ENCODE peak calls at places on chromosomes 13 and 19, in six cellular contexts. I is thoracic aorta, N is heart right ventricle, K is OCI-LY7, C is caudate nucleus, J is upper lobe of right lung. Y is an unnamed sample.

GRCh38 chr13:60756306-60756705 is 359.3 kb downstream of the TDRD3 start:
- DNase-seq in I (no peak), N (no peak), K (no peak), C (no peak), J (no peak), Y (no peak)

GRCh38 chr19:6065685-6066365 is 44.5 kb downstream of the RFX2 start:
- DNase-seq in I (no peak), N (peak), K (no peak), C (no peak), J (peak), Y (peak)

GRCh38 chr13:60112771-60113170 is 51.0 kb downstream of the DIAPH3 start:
- DNase-seq in I (no peak), N (no peak), K (no peak), C (no peak), J (no peak), Y (no peak)

GRCh38 chr13:76638160-76638559 is 248.0 kb downstream of the KCTD12 start:
- DNase-seq in I (no peak), N (peak), K (no peak), C (no peak), J (no peak), Y (no peak)

GRCh38 chr19:35352448-35353304 is 5.0 kb downstream of the FFAR1 start:
- DNase-seq in I (no peak), N (peak), K (peak), C (peak), J (peak), Y (peak)

GRCh38 chr19:5360003-5360820 is 19.6 kb upstream of the PTPRS start:
- DNase-seq in I (no peak), N (no peak), K (no peak), C (no peak), J (no peak), Y (peak)

GRCh38 chr19:41864374-41864773 is 4.3 kb downstream of the RPS19 start:
- DNase-seq in I (no peak), N (no peak), K (no peak), C (no peak), J (no peak), Y (no peak)

GRCh38 chr13:24683833-24684599 is 3.8 kb downstream of the ATP12A start:
- DNase-seq in I (no peak), N (peak), K (peak), C (no peak), J (peak), Y (peak)

GRCh38 chr13:54183728-54184127 is 1155.1 kb downstream of the OLFM4 start:
- DNase-seq in I (no peak), N (no peak), K (no peak), C (no peak), J (no peak), Y (no peak)

GRCh38 chr13:77916481-77916880 is 2.1 kb downstream of the EDNRB start:
- DNase-seq in I (no peak), N (no peak), K (no peak), C (no peak), J (no peak), Y (no peak)

GRCh38 chr13:43269037-43269476 is 245.7 kb downstream of the DNAJC15 start:
- DNase-seq in I (no peak), N (no peak), K (no peak), C (no peak), J (no peak), Y (peak)

GRCh38 chr19:29092712-29093552 is 120.0 kb downstream of the UQCRFS1 start:
- DNase-seq in I (no peak), N (no peak), K (no peak), C (no peak), J (no peak), Y (peak)

GRCh38 chr19:39078436-39079200 is 5.5 kb upstream of the ACP7 start:
- DNase-seq in I (no peak), N (no peak), K (no peak), C (peak), J (no peak), Y (no peak)

GRCh38 chr19:55670280-55671053 is 4.6 kb upstream of the EPN1 start:
- DNase-seq in I (no peak), N (no peak), K (no peak), C (peak), J (no peak), Y (no peak)

GRCh38 chr13:80084086-80084676 is 256.7 kb downstream of the SPRY2 start:
- DNase-seq in I (no peak), N (no peak), K (no peak), C (no peak), J (no peak), Y (no peak)

GRCh38 chr13:44837250-44837649 is 152.0 kb downstream of the NUFIP1 start:
- DNase-seq in I (no peak), N (no peak), K (no peak), C (no peak), J (no peak), Y (no peak)

GRCh38 chr19:48094129-48094842 is 16.3 kb downstream of the PLA2G4C start:
- DNase-seq in I (no peak), N (no peak), K (no peak), C (no peak), J (no peak), Y (no peak)

GRCh38 chr13:34620073-34620858 is 321.8 kb upstream of the NBEA start:
- DNase-seq in I (no peak), N (no peak), K (no peak), C (no peak), J (no peak), Y (no peak)

GRCh38 chr13:85709721-85710120 is 89.5 kb downstream of the SLITRK6 start:
- DNase-seq in I (no peak), N (no peak), K (no peak), C (no peak), J (no peak), Y (no peak)

GRCh38 chr13:112828082-112828699 is 138.4 kb downstream of the ATP11A start:
- DNase-seq in I (no peak), N (no peak), K (peak), C (no peak), J (no peak), Y (no peak)
- H3K27ac ChIP-seq in I (no peak), N (no peak), K (no peak), C (no peak), J (no peak), Y (no peak)

GRCh38 chr19:17137417-17137816 is 61.8 kb downstream of the MYO9B start:
- DNase-seq in I (no peak), N (peak), K (no peak), C (no peak), J (peak), Y (no peak)

GRCh38 chr19:17136026-17136425 is 60.4 kb downstream of the MYO9B start:
- DNase-seq in I (no peak), N (no peak), K (no peak), C (no peak), J (no peak), Y (no peak)

GRCh38 chr19:17138937-17139598 is 63.5 kb downstream of the MYO9B start:
- DNase-seq in I (peak), N (peak), K (no peak), C (no peak), J (peak), Y (peak)

GRCh38 chr19:17136617-17137016 is 61.0 kb downstream of the MYO9B start:
- DNase-seq in I (no peak), N (no peak), K (no peak), C (no peak), J (no peak), Y (no peak)
- H3K27ac ChIP-seq in I (peak), N (peak), K (no peak), C (no peak), J (peak), Y (no peak)

GRCh38 chr13:112741835-112742570 is 52.2 kb downstream of the ATP11A start:
- DNase-seq in I (no peak), N (no peak), K (no peak), C (no peak), J (peak), Y (no peak)

GRCh38 chr13:112742583-112742982 is 52.7 kb downstream of the ATP11A start:
- DNase-seq in I (no peak), N (no peak), K (no peak), C (no peak), J (peak), Y (no peak)

GRCh38 chr13:112743451-112744305 is 53.8 kb downstream of the ATP11A start:
- DNase-seq in I (no peak), N (no peak), K (no peak), C (no peak), J (peak), Y (no peak)

GRCh38 chr13:112746044-112746443 is 56.2 kb downstream of the ATP11A start:
- DNase-seq in I (no peak), N (no peak), K (no peak), C (no peak), J (peak), Y (no peak)

DNA sequence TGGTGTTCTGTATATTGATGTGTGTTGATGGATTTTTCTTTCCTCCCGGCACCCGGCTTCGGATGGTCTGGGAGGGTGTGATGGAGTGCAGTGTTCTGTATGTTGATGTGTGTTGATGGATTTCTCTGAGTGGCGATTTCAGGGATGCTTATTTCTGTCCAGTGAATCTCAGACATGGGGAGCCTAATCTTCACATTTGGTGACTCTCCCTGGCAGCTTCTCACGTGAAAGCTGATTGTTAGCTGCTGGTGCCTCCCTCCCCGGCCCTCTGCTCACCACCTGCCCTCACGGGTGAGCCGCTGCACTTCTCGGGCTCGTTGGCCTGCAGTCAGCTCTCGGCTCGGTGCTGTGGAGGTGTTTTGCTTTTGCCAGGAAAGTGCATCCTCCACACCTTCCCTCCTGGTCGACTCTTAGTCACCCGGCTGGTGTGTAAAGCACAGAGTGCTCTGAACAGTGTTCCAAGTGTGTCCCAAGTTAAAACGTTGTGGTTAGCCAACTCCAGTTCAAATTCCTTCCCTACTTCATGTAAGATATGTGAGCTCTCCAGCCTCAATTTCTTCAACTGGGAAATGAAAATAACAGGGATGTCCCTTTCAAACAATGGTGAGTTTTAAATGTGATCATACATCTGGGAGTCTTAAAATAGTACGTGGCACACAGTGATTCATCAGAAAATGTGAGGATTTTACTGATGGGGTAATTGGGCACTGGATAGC is 54.6 kb downstream of the ATP11A start:
- DNase-seq in I (no peak), N (no peak), K (no peak), C (no peak), J (peak), Y (no peak)
- H3K27ac ChIP-seq in I (no peak), N (peak), K (no peak), C (peak), J (no peak), Y (no peak)

DNA sequence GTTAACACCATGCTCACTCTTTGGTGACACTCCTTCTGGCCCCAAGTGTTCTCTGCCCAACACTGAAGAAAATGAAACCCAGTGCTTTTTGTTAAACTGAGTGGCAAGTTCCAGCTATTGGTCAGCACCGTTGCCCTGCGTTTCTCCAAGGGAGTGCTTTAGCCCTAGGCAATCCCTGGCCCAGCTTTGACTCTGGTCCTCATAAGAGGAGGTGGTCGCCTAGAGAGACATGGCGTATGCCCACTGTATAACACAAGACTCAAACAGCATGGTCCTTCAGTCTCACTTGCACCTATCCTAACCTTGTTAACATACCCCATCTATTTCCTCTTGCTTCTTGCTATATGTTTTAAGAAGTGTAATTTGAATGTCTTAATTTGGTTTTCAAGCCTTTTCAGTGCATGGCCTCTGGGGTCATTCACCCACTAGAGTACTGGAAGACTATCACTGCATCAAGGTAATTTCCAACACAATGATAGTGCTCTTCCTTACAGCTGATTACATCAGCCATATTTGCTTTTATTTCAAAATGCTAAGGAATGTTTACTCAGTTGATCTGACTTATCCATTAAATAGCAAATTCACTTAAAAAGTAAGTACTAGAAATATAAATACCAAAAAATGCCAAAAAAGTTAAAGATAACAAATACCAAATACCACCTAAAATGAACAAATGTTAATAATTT is 190.5 kb upstream of the SOX21 start:
- DNase-seq in I (no peak), N (no peak), K (no peak), C (no peak), J (no peak), Y (no peak)
- H3K27ac ChIP-seq in I (no peak), N (no peak), K (no peak), C (no peak), J (no peak), Y (no peak)

DNA sequence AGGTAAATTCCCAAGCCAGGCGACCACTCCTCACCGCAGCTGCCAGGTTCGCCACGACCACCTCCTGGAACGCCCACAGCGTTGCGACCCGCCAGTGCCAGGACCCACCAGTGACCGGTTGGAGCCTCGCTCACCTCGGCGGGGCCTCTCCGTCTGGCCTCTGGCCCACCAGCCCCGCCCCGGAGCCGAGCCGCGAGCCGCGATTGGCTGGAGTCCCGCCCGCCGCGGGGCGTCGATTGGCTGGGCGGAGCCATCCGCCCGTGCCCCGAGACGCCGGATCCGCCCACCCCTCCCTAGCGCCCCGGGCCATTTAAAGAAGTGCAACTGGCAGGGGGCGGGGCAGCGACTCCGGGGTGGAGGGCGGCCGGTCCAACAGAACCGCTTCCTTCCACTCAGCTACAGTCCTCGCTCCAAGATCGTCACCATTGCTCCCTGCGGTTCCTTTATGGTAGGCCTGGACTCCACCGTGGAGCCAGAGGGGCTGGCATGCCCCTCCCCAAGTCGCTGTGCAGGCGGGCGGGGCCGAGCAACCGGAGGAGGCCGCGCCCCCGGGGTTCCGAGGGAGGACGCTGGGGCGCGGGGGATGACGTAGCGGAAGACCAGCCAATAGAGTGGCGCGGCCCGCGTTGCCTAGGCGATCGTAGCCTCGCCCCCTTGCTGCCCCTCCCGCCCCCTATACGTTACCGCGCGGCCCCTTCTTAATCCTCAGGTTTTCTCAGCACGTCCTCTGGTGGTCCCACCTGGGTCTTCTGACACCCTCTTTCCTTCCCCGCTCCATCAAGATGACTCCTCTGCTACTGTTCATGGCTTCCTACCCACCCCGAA is at the start of gene SERTAD3:
- DNase-seq in I (peak), N (peak), K (peak), C (peak), J (peak), Y (peak)
- H3K27ac ChIP-seq in I (peak), N (peak), K (peak), C (peak), J (peak), Y (peak)

DNA sequence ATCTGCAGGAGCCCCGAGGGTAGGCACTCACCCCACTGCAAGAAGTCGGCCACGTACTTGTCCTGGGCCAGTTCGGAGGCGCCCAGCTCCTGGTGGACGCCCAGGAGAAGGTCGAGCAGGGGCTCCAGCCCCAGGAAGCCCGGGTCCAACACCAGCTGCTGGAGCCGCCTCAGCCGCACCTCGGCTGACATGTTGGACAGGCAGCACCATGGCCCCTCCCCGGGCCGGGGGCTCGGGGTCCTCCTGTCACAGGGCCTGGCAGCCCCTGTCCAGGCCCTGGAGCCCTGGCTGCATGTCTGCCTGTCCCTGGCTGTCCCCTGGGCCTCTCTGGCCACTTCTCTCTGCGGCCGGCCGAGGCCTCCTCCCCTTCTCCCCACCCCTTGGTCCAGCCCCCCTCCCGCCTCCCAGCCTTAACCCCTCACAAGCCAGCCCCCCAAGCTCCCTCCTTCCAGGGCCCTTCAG is at the start of gene DMPK:
- DNase-seq in I (no peak), N (peak), K (no peak), C (no peak), J (no peak), Y (peak)
- H3K27ac ChIP-seq in I (peak), N (peak), K (no peak), C (peak), J (peak), Y (peak)